ENCODE peak calls at places on chromosomes 13 and 19, in five cellular contexts. Y is body of pancreas; U is activated naive CD8-positive, alpha-beta T cell treated with anti-CD3 and anti-CD28 coated beads for 36 hours; Q is activated CD4-positive, alpha-beta T cell treated with anti-CD3 and anti-CD28 coated beads for 48 hours; F is GM12892. N is an unnamed sample.

GRCh38 chr13:75803175-75803611 is 167.1 kb downstream of the LMO7 start:
- DNase-seq in Y (peak; percentile 54), U (no peak), Q (no peak), F (no peak), N (no peak)

GRCh38 chr13:39804332-39805231 is 149.1 kb downstream of the COG6 start:
- DNase-seq in Y (no peak), U (no peak), Q (no peak), F (no peak), N (no peak)

GRCh38 chr13:42762251-42762650 is 19.1 kb upstream of the FAM216B start:
- DNase-seq in Y (no peak), U (no peak), Q (no peak), F (no peak), N (no peak)

GRCh38 chr19:48341006-48341405 is 15.7 kb downstream of the EMP3 start:
- DNase-seq in Y (peak; percentile 35), U (no peak), Q (no peak), F (no peak), N (no peak)

GRCh38 chr19:55466246-55466614 is 1.7 kb upstream of the C19orf85 start:
- DNase-seq in Y (no peak), U (no peak), Q (no peak), F (no peak), N (no peak)

GRCh38 chr19:7458675-7459074 is 30.2 kb downstream of the PEX11G start:
- DNase-seq in Y (no peak), U (no peak), Q (no peak), F (no peak), N (no peak)

GRCh38 chr13:99681695-99682094 is 180.4 kb downstream of the TM9SF2 start:
- DNase-seq in Y (no peak), U (no peak), Q (no peak), F (no peak), N (no peak)

GRCh38 chr13:74280093-74280794 is 146.0 kb upstream of the KLF12 start:
- DNase-seq in Y (no peak), U (peak; percentile 16), Q (peak; percentile 9), F (no peak), N (no peak)

GRCh38 chr19:18233224-18233825 is 7.1 kb upstream of the PDE4C start:
- DNase-seq in Y (peak; percentile 49), U (peak; percentile 60), Q (peak; percentile 67), F (peak; percentile 69), N (no peak)

GRCh38 chr19:35081201-35081600 is 34.4 kb upstream of the FXYD3 start:
- DNase-seq in Y (no peak), U (no peak), Q (no peak), F (no peak), N (no peak)

GRCh38 chr19:46728693-46729339 is 11.9 kb upstream of the PRKD2 start:
- DNase-seq in Y (peak; percentile 73), U (peak; percentile 81), Q (peak; percentile 85), F (peak; percentile 98), N (no peak)

GRCh38 chr13:62209539-62209938 is 793.9 kb upstream of the PCDH20 start:
- DNase-seq in Y (no peak), U (no peak), Q (no peak), F (no peak), N (no peak)

GRCh38 chr19:18551631-18552030 is 6.0 kb upstream of the KXD1 start:
- DNase-seq in Y (no peak), U (no peak), Q (no peak), F (no peak), N (no peak)

GRCh38 chr19:4130635-4131438 is 6.9 kb upstream of the MAP2K2 start:
- DNase-seq in Y (no peak), U (no peak), Q (no peak), F (no peak), N (no peak)

GRCh38 chr13:79779761-79780160 is 298.8 kb downstream of the NDFIP2 start:
- DNase-seq in Y (no peak), U (no peak), Q (no peak), F (no peak), N (peak; percentile 54)

GRCh38 chr13:39552233-39552632 is 50.8 kb downstream of the LHFPL6 start:
- DNase-seq in Y (no peak), U (no peak), Q (no peak), F (no peak), N (no peak)

GRCh38 chr19:9523885-9524474 is 14.5 kb downstream of the ZNF426 start:
- DNase-seq in Y (no peak), U (no peak), Q (no peak), F (no peak), N (no peak)

GRCh38 chr13:74889321-74889720 is 592.6 kb downstream of the TBC1D4 start:
- DNase-seq in Y (no peak), U (no peak), Q (no peak), F (no peak), N (no peak)

GRCh38 chr13:111115051-111115840 is at the start of gene ARHGEF7:
- DNase-seq in Y (no peak), U (peak; percentile 17), Q (no peak), F (no peak), N (no peak)